ENCODE peak calls at places on chromosomes 6 and 20, in six cellular contexts. One of them, this sample, is unnamed.

GRCh38 chr20:24734139-24734538 is 214.9 kb upstream of the CST7 start:
- DNase-seq in H1: no peak
- DNase-seq in K562: no peak
- DNase-seq in HepG2: no peak
- DNase-seq in GM12891: no peak
- DNase-seq in GM12878: no peak
- DNase-seq in this sample: no peak

GRCh38 chr6:43923376-43924221 is 153.6 kb downstream of the VEGFA start:
- DNase-seq in H1: no peak
- DNase-seq in K562: no peak
- DNase-seq in HepG2: no peak
- DNase-seq in GM12891: no peak
- DNase-seq in GM12878: no peak
- DNase-seq in this sample: no peak

GRCh38 chr6:30162265-30163089 is 869 bp upstream of the TRIM15 start:
- DNase-seq in H1: no peak
- DNase-seq in K562: no peak
- DNase-seq in HepG2: no peak
- DNase-seq in GM12891: no peak
- DNase-seq in GM12878: no peak
- DNase-seq in this sample: no peak

GRCh38 chr20:23265226-23265625 is 85.4 kb upstream of the NXT1 start:
- DNase-seq in H1: no peak
- DNase-seq in K562: no peak
- DNase-seq in HepG2: no peak
- DNase-seq in GM12891: no peak
- DNase-seq in GM12878: no peak
- DNase-seq in this sample: no peak

GRCh38 chr6:110093981-110094380 is 85.5 kb downstream of the WASF1 start:
- DNase-seq in H1: no peak
- DNase-seq in K562: no peak
- DNase-seq in HepG2: no peak
- DNase-seq in GM12891: no peak
- DNase-seq in GM12878: no peak
- DNase-seq in this sample: no peak

GRCh38 chr6:134732761-134733160 is 217.1 kb downstream of the ALDH8A1 start:
- DNase-seq in H1: no peak
- DNase-seq in K562: no peak
- DNase-seq in HepG2: no peak
- DNase-seq in GM12891: no peak
- DNase-seq in GM12878: no peak
- DNase-seq in this sample: no peak

GRCh38 chr6:1854296-1854695 is 244.6 kb downstream of the FOXC1 start:
- DNase-seq in H1: no peak
- DNase-seq in K562: no peak
- DNase-seq in HepG2: no peak
- DNase-seq in GM12891: no peak
- DNase-seq in GM12878: no peak
- DNase-seq in this sample: no peak

GRCh38 chr6:88636871-88637270 is 326.5 kb downstream of the RNGTT start:
- DNase-seq in H1: no peak
- DNase-seq in K562: no peak
- DNase-seq in HepG2: no peak
- DNase-seq in GM12891: no peak
- DNase-seq in GM12878: no peak
- DNase-seq in this sample: no peak

GRCh38 chr6:117477988-117478852 is 4.3 kb upstream of the DCBLD1 start:
- DNase-seq in H1: no peak
- DNase-seq in K562: peak
- DNase-seq in HepG2: peak
- DNase-seq in GM12891: no peak
- DNase-seq in GM12878: no peak
- DNase-seq in this sample: no peak

GRCh38 chr20:25145131-25145530 is 50.4 kb upstream of the ENTPD6 start:
- DNase-seq in H1: no peak
- DNase-seq in K562: no peak
- DNase-seq in HepG2: no peak
- DNase-seq in GM12891: no peak
- DNase-seq in GM12878: no peak
- DNase-seq in this sample: no peak

GRCh38 chr6:111664565-111665039 is 58.9 kb upstream of the TRAF3IP2 start:
- DNase-seq in H1: no peak
- DNase-seq in K562: no peak
- DNase-seq in HepG2: no peak
- DNase-seq in GM12891: no peak
- DNase-seq in GM12878: no peak
- DNase-seq in this sample: no peak

GRCh38 chr20:41003143-41003932 is 25.3 kb upstream of the TOP1 start:
- DNase-seq in H1: peak
- DNase-seq in K562: peak
- DNase-seq in HepG2: peak
- DNase-seq in GM12891: no peak
- DNase-seq in GM12878: no peak
- DNase-seq in this sample: no peak

GRCh38 chr6:113644861-113645575 is 212.1 kb upstream of the MARCKS start:
- DNase-seq in H1: no peak
- DNase-seq in K562: no peak
- DNase-seq in HepG2: peak
- DNase-seq in GM12891: no peak
- DNase-seq in GM12878: peak
- DNase-seq in this sample: no peak

GRCh38 chr6:129673758-129674157 is 36.2 kb downstream of the ARHGAP18 start:
- DNase-seq in H1: no peak
- DNase-seq in K562: no peak
- DNase-seq in HepG2: no peak
- DNase-seq in GM12891: no peak
- DNase-seq in GM12878: no peak
- DNase-seq in this sample: no peak

GRCh38 chr6:141252828-141253608 is 879.7 kb upstream of the GJE1 start:
- DNase-seq in H1: no peak
- DNase-seq in K562: no peak
- DNase-seq in HepG2: no peak
- DNase-seq in GM12891: no peak
- DNase-seq in GM12878: no peak
- DNase-seq in this sample: no peak

GRCh38 chr6:117676577-117677218 is 1.4 kb downstream of the NUS1 start:
- DNase-seq in H1: no peak
- DNase-seq in K562: no peak
- DNase-seq in HepG2: no peak
- DNase-seq in GM12891: no peak
- DNase-seq in GM12878: no peak
- DNase-seq in this sample: no peak

GRCh38 chr6:140002406-140003022 is 628.1 kb upstream of the CITED2 start:
- DNase-seq in H1: no peak
- DNase-seq in K562: no peak
- DNase-seq in HepG2: no peak
- DNase-seq in GM12891: no peak
- DNase-seq in GM12878: no peak
- DNase-seq in this sample: no peak

GRCh38 chr20:47925603-47926002 is 140.3 kb upstream of the SULF2 start:
- DNase-seq in H1: no peak
- DNase-seq in K562: no peak
- DNase-seq in HepG2: no peak
- DNase-seq in GM12891: no peak
- DNase-seq in GM12878: no peak
- DNase-seq in this sample: no peak

GRCh38 chr6:63510786-63511185 is 61.5 kb upstream of the LOC128125822 start:
- DNase-seq in H1: no peak
- DNase-seq in K562: no peak
- DNase-seq in HepG2: no peak
- DNase-seq in GM12891: no peak
- DNase-seq in GM12878: no peak
- DNase-seq in this sample: no peak

GRCh38 chr20:44035924-44036323 is 121.3 kb downstream of the TOX2 start:
- DNase-seq in H1: no peak
- DNase-seq in K562: no peak
- DNase-seq in HepG2: no peak
- DNase-seq in GM12891: no peak
- DNase-seq in GM12878: no peak
- DNase-seq in this sample: no peak

GRCh38 chr6:25499851-25500250 is 152.2 kb upstream of the SCGN start:
- DNase-seq in H1: no peak
- DNase-seq in K562: no peak
- DNase-seq in HepG2: no peak
- DNase-seq in GM12891: no peak
- DNase-seq in GM12878: no peak
- DNase-seq in this sample: no peak

GRCh38 chr6:25506020-25506419 is 146.0 kb upstream of the SCGN start:
- DNase-seq in H1: no peak
- DNase-seq in K562: no peak
- DNase-seq in HepG2: no peak
- DNase-seq in GM12891: no peak
- DNase-seq in GM12878: no peak
- DNase-seq in this sample: no peak

GRCh38 chr6:25503686-25504085 is 148.3 kb upstream of the SCGN start:
- DNase-seq in H1: no peak
- DNase-seq in K562: no peak
- DNase-seq in HepG2: no peak
- DNase-seq in GM12891: no peak
- DNase-seq in GM12878: no peak
- DNase-seq in this sample: no peak

GRCh38 chr6:25508051-25508450 is 144.0 kb upstream of the SCGN start:
- DNase-seq in H1: no peak
- DNase-seq in K562: no peak
- DNase-seq in HepG2: no peak
- DNase-seq in GM12891: no peak
- DNase-seq in GM12878: no peak
- DNase-seq in this sample: no peak

GRCh38 chr6:25504661-25505060 is 147.4 kb upstream of the SCGN start:
- DNase-seq in H1: no peak
- DNase-seq in K562: no peak
- DNase-seq in HepG2: no peak
- DNase-seq in GM12891: no peak
- DNase-seq in GM12878: no peak
- DNase-seq in this sample: no peak
- TF ChIP-seq POLR2AphosphoS5 in H1: no peak
- TF ChIP-seq POLR2AphosphoS5 in K562: no peak
- TF ChIP-seq POLR2AphosphoS5 in HepG2: no peak
- TF ChIP-seq POLR2AphosphoS5 in GM12891: no peak
- TF ChIP-seq POLR2AphosphoS5 in GM12878: no peak
- TF ChIP-seq POLR2AphosphoS5 in this sample: no peak

GRCh38 chr6:142903806-142904205 is 41.2 kb downstream of the HIVEP2 start:
- DNase-seq in H1: no peak
- DNase-seq in K562: no peak
- DNase-seq in HepG2: no peak
- DNase-seq in GM12891: no peak
- DNase-seq in GM12878: no peak
- DNase-seq in this sample: no peak

GRCh38 chr6:142901616-142902015 is 43.4 kb downstream of the HIVEP2 start:
- DNase-seq in H1: no peak
- DNase-seq in K562: no peak
- DNase-seq in HepG2: no peak
- DNase-seq in GM12891: no peak
- DNase-seq in GM12878: no peak
- DNase-seq in this sample: no peak

GRCh38 chr6:142900467-142900961 is 44.5 kb downstream of the HIVEP2 start:
- DNase-seq in H1: no peak
- DNase-seq in K562: no peak
- DNase-seq in HepG2: no peak
- DNase-seq in GM12891: no peak
- DNase-seq in GM12878: no peak
- DNase-seq in this sample: no peak

GRCh38 chr6:142899101-142899760 is 45.7 kb downstream of the HIVEP2 start:
- DNase-seq in H1: no peak
- DNase-seq in K562: no peak
- DNase-seq in HepG2: no peak
- DNase-seq in GM12891: no peak
- DNase-seq in GM12878: no peak
- DNase-seq in this sample: no peak

GRCh38 chr6:142902636-142903053 is 42.3 kb downstream of the HIVEP2 start:
- DNase-seq in H1: no peak
- DNase-seq in K562: peak
- DNase-seq in HepG2: peak
- DNase-seq in GM12891: no peak
- DNase-seq in GM12878: peak
- DNase-seq in this sample: no peak
- TF ChIP-seq TAF1 in H1: no peak
- TF ChIP-seq TAF1 in K562: no peak
- TF ChIP-seq TAF1 in HepG2: no peak
- TF ChIP-seq TAF1 in GM12891: no peak
- TF ChIP-seq TAF1 in GM12878: no peak
- TF ChIP-seq TAF1 in this sample: no peak

DNA sequence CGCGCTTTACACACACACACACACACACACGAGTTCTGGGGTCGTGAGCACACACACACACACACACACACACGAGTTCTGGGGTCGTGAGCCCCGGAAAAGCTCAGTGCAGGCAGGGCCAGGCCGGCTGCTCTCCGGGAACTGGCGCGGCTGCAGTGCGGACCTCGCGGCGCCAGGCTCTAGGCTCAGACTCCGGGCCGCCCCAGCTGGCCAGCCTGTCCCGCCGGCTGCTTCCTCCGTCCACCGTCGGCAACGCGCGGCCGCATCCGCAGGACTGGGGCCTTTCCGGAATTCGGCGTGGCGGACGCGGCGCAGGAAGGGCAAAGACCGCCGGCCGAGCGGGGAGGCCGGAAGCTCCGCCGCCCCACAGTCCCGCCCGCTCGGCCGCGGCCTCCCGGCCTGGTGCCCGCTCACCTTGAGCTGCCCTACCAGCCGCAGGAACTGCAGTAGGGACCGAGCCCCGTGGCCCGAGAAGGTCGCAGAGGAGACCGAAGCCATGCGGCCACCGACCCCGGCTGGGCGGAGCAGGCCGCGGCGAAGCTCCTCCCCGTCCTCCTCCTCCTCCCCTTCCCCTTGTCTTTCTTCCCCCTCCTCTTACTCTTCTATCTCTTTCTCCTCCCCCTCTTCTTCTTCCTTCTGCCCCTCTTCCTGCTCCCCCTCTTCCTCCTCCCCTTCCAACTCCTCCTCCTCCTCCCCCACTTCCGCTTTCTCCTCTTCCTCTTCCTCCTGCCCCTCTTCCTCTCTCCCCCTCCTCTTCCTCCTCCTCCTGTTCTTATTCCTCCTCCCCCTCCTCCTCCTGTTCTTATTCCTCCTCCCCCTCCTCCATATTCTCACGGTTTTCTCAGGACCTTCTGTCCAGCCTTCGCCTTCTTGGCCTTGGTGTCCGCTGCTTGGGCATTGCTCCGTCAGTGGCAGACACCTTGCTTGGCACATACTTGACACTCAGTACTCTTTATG is at the start of gene HDDC2:
- DNase-seq in H1: no peak
- DNase-seq in K562: peak
- DNase-seq in HepG2: peak
- DNase-seq in GM12891: peak
- DNase-seq in GM12878: no peak
- DNase-seq in this sample: peak
- TF ChIP-seq POLR2A in H1: peak
- TF ChIP-seq POLR2A in K562: peak
- TF ChIP-seq POLR2A in HepG2: peak
- TF ChIP-seq POLR2A in GM12891: peak
- TF ChIP-seq POLR2A in GM12878: peak
- TF ChIP-seq POLR2A in this sample: peak

DNA sequence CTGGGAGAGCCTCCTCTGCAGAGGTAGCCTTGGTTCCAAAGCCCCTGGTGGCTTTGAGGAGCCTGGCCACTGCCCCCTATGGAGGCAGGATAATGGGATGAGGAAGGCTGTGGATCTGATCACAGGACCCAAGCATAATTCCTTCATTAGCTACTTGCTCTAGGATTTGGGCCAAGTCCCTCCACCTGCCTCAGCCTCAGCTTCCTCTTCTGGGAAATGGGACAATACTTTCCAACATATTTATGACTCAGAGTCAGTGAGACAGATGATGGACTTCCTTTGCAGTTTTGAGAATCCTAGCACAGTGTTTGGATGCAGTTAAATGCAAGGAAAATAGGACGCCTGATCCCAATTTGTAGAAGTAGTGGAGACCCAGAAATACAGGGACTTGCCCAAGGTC is 63.8 kb upstream of the MYL9 start:
- DNase-seq in H1: no peak
- DNase-seq in K562: no peak
- DNase-seq in HepG2: no peak
- DNase-seq in GM12891: no peak
- DNase-seq in GM12878: no peak
- DNase-seq in this sample: no peak
- TF ChIP-seq POLR2AphosphoS5 in H1: no peak
- TF ChIP-seq POLR2AphosphoS5 in K562: no peak
- TF ChIP-seq POLR2AphosphoS5 in HepG2: no peak
- TF ChIP-seq POLR2AphosphoS5 in GM12891: no peak
- TF ChIP-seq POLR2AphosphoS5 in GM12878: no peak
- TF ChIP-seq POLR2AphosphoS5 in this sample: no peak